ENCODE peak calls at places on chromosome 2, in ten cellular contexts. F, P, X, B, C, M, J, W, D and V are unnamed samples.

GRCh38 chr2:100878000-100878786 is 58.3 kb downstream of the NPAS2 start:
- DNase-seq in F (no peak), P (no peak), X (no peak), B (no peak), C (no peak), M (no peak), J (no peak), W (no peak), D (no peak), V (no peak)

GRCh38 chr2:164722604-164723338 is 101.5 kb upstream of the GRB14 start:
- DNase-seq in F (no peak), P (no peak), X (no peak), B (no peak), C (no peak), M (no peak), J (no peak), W (no peak), D (no peak), V (no peak)

GRCh38 chr2:44348385-44348784 is 12.9 kb downstream of the PREPL start:
- DNase-seq in F (no peak), P (peak), X (no peak), B (no peak), C (peak), M (no peak), J (no peak), W (peak), D (no peak), V (no peak)

GRCh38 chr2:218648473-218649100 is 10.8 kb downstream of the ZNF142 start:
- DNase-seq in F (peak), P (peak), X (no peak), B (peak), C (peak), M (no peak), J (peak), W (peak), D (no peak), V (no peak)

GRCh38 chr2:96527052-96527964 is 9.2 kb upstream of the ARID5A start:
- DNase-seq in F (no peak), P (no peak), X (no peak), B (peak), C (peak), M (no peak), J (peak), W (peak), D (no peak), V (no peak)

GRCh38 chr2:64332300-64332699 is 121.7 kb upstream of the LGALSL start:
- DNase-seq in F (no peak), P (no peak), X (no peak), B (no peak), C (peak), M (no peak), J (no peak), W (peak), D (no peak), V (no peak)

GRCh38 chr2:53058526-53058925 is 709.1 kb upstream of the CHAC2 start:
- DNase-seq in F (no peak), P (peak), X (no peak), B (no peak), C (peak), M (no peak), J (peak), W (no peak), D (no peak), V (no peak)

GRCh38 chr2:156452971-156453370 is 16.8 kb downstream of the GPD2 start:
- DNase-seq in F (no peak), P (peak), X (no peak), B (no peak), C (no peak), M (no peak), J (no peak), W (peak), D (no peak), V (no peak)

GRCh38 chr2:95012881-95013550 is 12.5 kb upstream of the MAL start:
- DNase-seq in F (no peak), P (no peak), X (no peak), B (no peak), C (no peak), M (no peak), J (no peak), W (no peak), D (no peak), V (peak)

GRCh38 chr2:25728559-25728958 is 55.2 kb upstream of the DTNB start:
- DNase-seq in F (no peak), P (no peak), X (no peak), B (no peak), C (no peak), M (no peak), J (no peak), W (no peak), D (no peak), V (no peak)

GRCh38 chr2:110864721-110865120 is 132.3 kb downstream of the ACOXL start:
- DNase-seq in F (no peak), P (no peak), X (no peak), B (no peak), C (no peak), M (peak), J (no peak), W (no peak), D (no peak), V (no peak)

GRCh38 chr2:25700221-25700660 is 26.9 kb upstream of the DTNB start:
- DNase-seq in F (no peak), P (peak), X (no peak), B (peak), C (peak), M (no peak), J (peak), W (peak), D (no peak), V (no peak)

GRCh38 chr2:121828281-121828731 is 72.9 kb downstream of the TSN start:
- DNase-seq in F (no peak), P (peak), X (no peak), B (no peak), C (no peak), M (no peak), J (no peak), W (no peak), D (no peak), V (no peak)

GRCh38 chr2:237603718-237604362 is 13.3 kb upstream of the RAB17 start:
- DNase-seq in F (peak), P (peak), X (peak), B (peak), C (peak), M (no peak), J (peak), W (peak), D (peak), V (no peak)

GRCh38 chr2:95010697-95011096 is 14.8 kb upstream of the MAL start:
- DNase-seq in F (no peak), P (no peak), X (no peak), B (no peak), C (no peak), M (no peak), J (no peak), W (no peak), D (no peak), V (peak)

GRCh38 chr2:215447673-215448081 is 11.8 kb upstream of the FN1 start:
- DNase-seq in F (no peak), P (peak), X (no peak), B (no peak), C (no peak), M (no peak), J (no peak), W (no peak), D (no peak), V (no peak)

GRCh38 chr2:190344275-190344827 is 962 bp downstream of the INPP1 start:
- DNase-seq in F (peak), P (no peak), X (peak), B (peak), C (no peak), M (no peak), J (no peak), W (peak), D (no peak), V (no peak)

GRCh38 chr2:110773470-110773921 is 41.1 kb downstream of the ACOXL start:
- DNase-seq in F (no peak), P (no peak), X (no peak), B (no peak), C (no peak), M (no peak), J (no peak), W (peak), D (no peak), V (no peak)

GRCh38 chr2:152620985-152621384 is 96.3 kb downstream of the PRPF40A start:
- DNase-seq in F (no peak), P (no peak), X (no peak), B (no peak), C (no peak), M (no peak), J (no peak), W (no peak), D (no peak), V (no peak)

GRCh38 chr2:19850056-19850455 is 51.7 kb downstream of the TTC32 start:
- DNase-seq in F (no peak), P (no peak), X (peak), B (no peak), C (no peak), M (peak), J (no peak), W (no peak), D (no peak), V (no peak)

GRCh38 chr2:47339745-47340541 is 63.0 kb upstream of the MSH2 start:
- DNase-seq in F (peak), P (peak), X (peak), B (no peak), C (peak), M (no peak), J (no peak), W (no peak), D (peak), V (no peak)

GRCh38 chr2:233081232-233081730 is 21.1 kb downstream of the INPP5D start:
- DNase-seq in F (no peak), P (no peak), X (no peak), B (no peak), C (no peak), M (no peak), J (no peak), W (no peak), D (no peak), V (peak)

GRCh38 chr2:74516070-74516633 is 1.9 kb downstream of the TLX2 start:
- DNase-seq in F (peak), P (no peak), X (peak), B (peak), C (peak), M (no peak), J (peak), W (no peak), D (no peak), V (peak)

GRCh38 chr2:206241767-206242166 is 32.7 kb upstream of the ZDBF2 start:
- DNase-seq in F (no peak), P (peak), X (no peak), B (no peak), C (no peak), M (no peak), J (no peak), W (no peak), D (no peak), V (no peak)

GRCh38 chr2:46365913-46366674 is 68.9 kb downstream of the EPAS1 start:
- DNase-seq in F (no peak), P (peak), X (no peak), B (no peak), C (peak), M (no peak), J (no peak), W (peak), D (no peak), V (no peak)

GRCh38 chr2:144659731-144660275 is 139.9 kb upstream of the ZEB2 start:
- DNase-seq in F (no peak), P (peak), X (no peak), B (no peak), C (peak), M (no peak), J (no peak), W (peak), D (peak), V (no peak)

GRCh38 chr2:21270658-21271057 is 146.9 kb downstream of the TDRD15 start:
- DNase-seq in F (peak), P (no peak), X (no peak), B (no peak), C (no peak), M (no peak), J (no peak), W (no peak), D (no peak), V (no peak)

GRCh38 chr2:233853883-233854240 is 473 bp downstream of the HJURP start:
- DNase-seq in F (no peak), P (no peak), X (no peak), B (no peak), C (no peak), M (peak), J (no peak), W (no peak), D (no peak), V (no peak)

GRCh38 chr2:203533696-203534471 is 1.2 kb downstream of the RAPH1 start:
- DNase-seq in F (no peak), P (peak), X (no peak), B (peak), C (peak), M (no peak), J (peak), W (peak), D (no peak), V (no peak)

GRCh38 chr2:207482630-207483029 is 47.1 kb upstream of the CREB1 start:
- DNase-seq in F (no peak), P (peak), X (no peak), B (no peak), C (peak), M (no peak), J (no peak), W (peak), D (no peak), V (no peak)

GRCh38 chr2:1649871-1650473 is 94.3 kb downstream of the PXDN start:
- DNase-seq in F (no peak), P (no peak), X (no peak), B (no peak), C (no peak), M (no peak), J (no peak), W (no peak), D (no peak), V (no peak)

GRCh38 chr2:24785704-24786321 is 7.4 kb downstream of the PTRHD1 start:
- DNase-seq in F (no peak), P (no peak), X (no peak), B (no peak), C (no peak), M (no peak), J (no peak), W (no peak), D (no peak), V (no peak)

DNA sequence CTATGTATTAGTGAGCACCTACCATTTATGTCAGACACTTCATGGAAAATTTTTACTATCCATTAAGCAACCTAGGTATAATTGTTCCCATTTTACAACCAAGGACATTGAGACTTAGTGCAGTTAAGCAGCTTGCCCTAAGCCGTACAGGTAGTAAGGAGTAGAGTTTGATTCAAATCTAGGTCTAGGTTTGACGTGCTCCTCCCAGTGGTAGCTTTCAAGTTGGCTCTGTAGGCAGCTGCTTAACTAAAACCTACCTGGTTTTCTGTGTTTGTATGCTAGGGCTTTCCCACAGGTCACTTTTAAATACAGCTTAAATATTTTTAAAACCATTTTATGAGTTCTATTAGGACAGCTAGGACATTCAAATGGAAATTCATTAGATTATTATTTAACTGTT is 69.7 kb downstream of the NUP35 start:
- DNase-seq in F (no peak), P (no peak), X (no peak), B (no peak), C (no peak), M (no peak), J (no peak), W (no peak), D (no peak), V (no peak)
- TF ChIP-seq CTCF in F (no peak), P (no peak), X (no peak), B (no peak), C (no peak), M (no peak), J (peak), W (no peak), D (no peak), V (no peak)

GRCh38 chr2:105443610-105444598 is 45.1 kb upstream of the FHL2 start:
- DNase-seq in F (no peak), P (peak), X (no peak), B (no peak), C (peak), M (no peak), J (no peak), W (peak), D (no peak), V (no peak)
- TF ChIP-seq CTCF in F (no peak), P (no peak), X (peak), B (no peak), C (no peak), M (no peak), J (no peak), W (no peak), D (no peak), V (no peak)

DNA sequence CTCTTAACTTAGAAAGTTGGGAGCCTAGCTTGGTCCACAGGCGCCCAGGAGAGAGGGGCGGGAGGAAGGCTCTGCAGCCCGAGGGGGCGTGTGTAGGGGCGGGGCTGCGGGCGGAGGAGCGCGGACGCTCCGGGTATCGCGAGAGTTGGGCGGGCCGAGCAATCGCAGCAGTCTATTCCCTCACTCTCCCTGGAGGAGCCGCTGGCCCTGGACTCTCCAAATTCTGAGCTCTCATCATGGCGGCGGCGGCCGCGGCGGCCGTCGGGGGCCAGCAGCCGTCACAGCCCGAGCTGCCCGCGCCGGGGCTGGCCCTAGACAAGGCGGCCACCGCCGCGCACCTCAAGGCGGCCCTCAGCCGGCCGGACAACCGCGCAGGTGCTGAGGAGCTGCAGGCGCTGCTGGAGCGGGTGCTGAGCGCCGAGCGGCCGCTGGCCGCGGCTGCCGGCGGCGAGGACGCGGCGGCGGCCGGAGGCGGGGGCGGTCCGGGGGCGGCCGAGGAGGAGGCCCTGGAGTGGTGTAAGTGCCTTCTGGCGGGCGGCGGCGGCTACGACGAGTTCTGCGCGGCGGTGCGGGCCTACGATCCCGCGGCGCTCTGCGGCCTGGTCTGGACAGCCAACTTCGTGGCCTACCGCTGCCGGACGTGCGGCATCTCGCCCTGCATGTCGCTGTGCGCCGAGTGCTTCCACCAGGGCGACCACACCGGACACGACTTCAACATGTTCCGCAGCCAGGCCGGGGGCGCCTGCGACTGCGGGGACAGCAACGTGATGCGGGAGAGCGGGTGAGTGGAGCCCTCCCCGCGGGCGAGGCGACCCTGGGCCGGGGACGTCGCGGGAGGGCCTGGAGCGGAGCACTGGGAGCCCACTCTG is at the start of gene UBR3:
- DNase-seq in F (peak), P (peak), X (peak), B (peak), C (peak), M (peak), J (peak), W (peak), D (peak), V (peak)
- TF ChIP-seq CTCF in F (no peak), P (no peak), X (no peak), B (no peak), C (peak), M (peak), J (no peak), W (peak), D (no peak), V (peak)

DNA sequence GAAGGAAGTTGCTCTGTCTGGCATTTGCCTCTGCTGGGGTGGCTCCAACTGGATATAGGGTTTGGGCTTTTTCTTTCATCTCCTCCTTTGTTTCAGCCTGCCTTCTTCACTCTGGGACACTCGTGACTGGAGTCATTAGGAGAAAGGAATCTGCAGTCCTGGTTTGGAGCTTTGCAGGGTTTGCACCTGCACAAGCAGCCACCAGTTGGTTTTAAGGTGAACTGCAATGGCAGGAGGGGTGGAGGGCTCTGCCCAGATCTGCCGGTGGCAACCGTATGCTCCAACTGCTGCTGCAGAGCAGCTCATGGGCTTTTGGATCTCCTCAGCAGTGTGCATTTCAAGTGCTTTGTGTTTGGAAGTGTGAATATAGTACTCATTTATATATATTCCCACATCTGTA is 131.3 kb upstream of the MGAT5 start:
- DNase-seq in F (no peak), P (no peak), X (no peak), B (no peak), C (no peak), M (no peak), J (peak), W (no peak), D (no peak), V (no peak)
- TF ChIP-seq CTCF in F (no peak), P (no peak), X (no peak), B (no peak), C (no peak), M (no peak), J (peak), W (no peak), D (no peak), V (no peak)

GRCh38 chr2:214410128-214410775 is 602 bp upstream of the VWC2L start:
- DNase-seq in F (no peak), P (no peak), X (no peak), B (no peak), C (no peak), M (no peak), J (no peak), W (no peak), D (no peak), V (no peak)
- TF ChIP-seq CTCF in F (no peak), P (no peak), X (no peak), B (no peak), C (no peak), M (peak), J (no peak), W (no peak), D (no peak), V (peak)

GRCh38 chr2:106343274-106343673 is 124.9 kb downstream of the RGPD3 start:
- DNase-seq in F (peak), P (no peak), X (no peak), B (no peak), C (no peak), M (no peak), J (no peak), W (no peak), D (no peak), V (no peak)
- TF ChIP-seq CTCF in F (no peak), P (no peak), X (no peak), B (no peak), C (no peak), M (no peak), J (no peak), W (no peak), D (no peak), V (no peak)

GRCh38 chr2:105517814-105518705 is 119.2 kb upstream of the FHL2 start:
- DNase-seq in F (no peak), P (peak), X (no peak), B (no peak), C (no peak), M (peak), J (no peak), W (peak), D (no peak), V (no peak)

GRCh38 chr2:105519516-105519915 is 120.7 kb upstream of the FHL2 start:
- DNase-seq in F (no peak), P (no peak), X (no peak), B (no peak), C (no peak), M (no peak), J (no peak), W (peak), D (no peak), V (no peak)

GRCh38 chr2:105521616-105522015 is 122.8 kb upstream of the FHL2 start:
- DNase-seq in F (no peak), P (no peak), X (no peak), B (no peak), C (no peak), M (peak), J (no peak), W (no peak), D (no peak), V (no peak)

GRCh38 chr2:105521176-105521575 is 122.3 kb upstream of the FHL2 start:
- DNase-seq in F (no peak), P (no peak), X (no peak), B (peak), C (peak), M (no peak), J (peak), W (peak), D (no peak), V (no peak)

DNA sequence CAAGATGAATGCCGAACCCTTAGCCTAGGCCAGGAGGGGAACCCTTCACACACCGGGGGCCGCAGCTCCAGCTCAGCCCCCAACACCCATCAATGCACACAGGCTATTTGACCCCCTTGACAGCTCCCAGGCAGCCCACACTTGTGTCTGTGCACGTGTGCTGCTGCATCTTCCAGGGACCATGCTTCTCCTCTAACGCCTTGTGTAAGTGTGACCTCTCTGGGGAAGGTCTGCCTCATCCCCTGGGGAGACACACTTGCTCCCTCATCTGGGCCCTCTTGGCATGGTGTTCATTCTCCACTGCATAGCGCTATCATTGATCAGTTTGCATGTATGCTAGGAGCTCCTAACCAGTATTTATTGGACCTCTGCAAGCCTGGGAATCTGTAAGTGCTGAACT is 120.0 kb upstream of the FHL2 start:
- DNase-seq in F (no peak), P (no peak), X (no peak), B (no peak), C (no peak), M (peak), J (no peak), W (peak), D (no peak), V (no peak)
- TF ChIP-seq CTCF in F (no peak), P (no peak), X (no peak), B (no peak), C (no peak), M (no peak), J (no peak), W (peak), D (no peak), V (no peak)

GRCh38 chr2:143263045-143263625 is 133.9 kb downstream of the ARHGAP15 start:
- DNase-seq in F (no peak), P (no peak), X (no peak), B (no peak), C (no peak), M (no peak), J (peak), W (no peak), D (no peak), V (no peak)
- TF ChIP-seq CTCF in F (peak), P (no peak), X (no peak), B (no peak), C (no peak), M (no peak), J (peak), W (peak), D (no peak), V (peak)